ENCODE peak calls at places on chromosomes 16 and 17, in six cellular contexts. One of them, this sample, is unnamed.

GRCh38 chr17:4005296-4006164 is 41.3 kb upstream of the ATP2A3 start:
- DNase-seq in fibroblast of lung: no peak
- DNase-seq in stimulated activated CD4-positive, alpha-beta T cell treated with anti-CD3 and anti-CD28 coated beads, Interleukin-1b, Interleukin-23, amount 100 ng/mL, for 24 hours: no peak
- DNase-seq in left cardiac atrium: no peak
- DNase-seq in neural progenitor cell: no peak
- DNase-seq in effector CD4-positive, alpha-beta T cell: no peak
- DNase-seq in this sample: no peak

GRCh38 chr17:1762906-1763829 is 1.3 kb downstream of the SERPINF1 start:
- DNase-seq in fibroblast of lung: peak
- DNase-seq in stimulated activated CD4-positive, alpha-beta T cell treated with anti-CD3 and anti-CD28 coated beads, Interleukin-1b, Interleukin-23, amount 100 ng/mL, for 24 hours: no peak
- DNase-seq in left cardiac atrium: peak
- DNase-seq in neural progenitor cell: peak
- DNase-seq in effector CD4-positive, alpha-beta T cell: no peak
- DNase-seq in this sample: no peak

GRCh38 chr16:71423865-71424264 is 18.0 kb downstream of the TLE7 start:
- DNase-seq in fibroblast of lung: no peak
- DNase-seq in stimulated activated CD4-positive, alpha-beta T cell treated with anti-CD3 and anti-CD28 coated beads, Interleukin-1b, Interleukin-23, amount 100 ng/mL, for 24 hours: no peak
- DNase-seq in left cardiac atrium: no peak
- DNase-seq in neural progenitor cell: no peak
- DNase-seq in effector CD4-positive, alpha-beta T cell: no peak
- DNase-seq in this sample: no peak

GRCh38 chr17:21098934-21099687 is 27.7 kb upstream of the DHRS7B start:
- DNase-seq in fibroblast of lung: peak
- DNase-seq in stimulated activated CD4-positive, alpha-beta T cell treated with anti-CD3 and anti-CD28 coated beads, Interleukin-1b, Interleukin-23, amount 100 ng/mL, for 24 hours: peak
- DNase-seq in left cardiac atrium: peak
- DNase-seq in neural progenitor cell: peak
- DNase-seq in effector CD4-positive, alpha-beta T cell: peak
- DNase-seq in this sample: peak

GRCh38 chr17:47188266-47188665 is 829 bp downstream of the CDC27 start:
- DNase-seq in fibroblast of lung: peak
- DNase-seq in stimulated activated CD4-positive, alpha-beta T cell treated with anti-CD3 and anti-CD28 coated beads, Interleukin-1b, Interleukin-23, amount 100 ng/mL, for 24 hours: no peak
- DNase-seq in left cardiac atrium: no peak
- DNase-seq in neural progenitor cell: no peak
- DNase-seq in effector CD4-positive, alpha-beta T cell: no peak
- DNase-seq in this sample: no peak

GRCh38 chr17:59361916-59362810 is 30.7 kb downstream of the YPEL2 start:
- DNase-seq in fibroblast of lung: peak
- DNase-seq in stimulated activated CD4-positive, alpha-beta T cell treated with anti-CD3 and anti-CD28 coated beads, Interleukin-1b, Interleukin-23, amount 100 ng/mL, for 24 hours: no peak
- DNase-seq in left cardiac atrium: no peak
- DNase-seq in neural progenitor cell: no peak
- DNase-seq in effector CD4-positive, alpha-beta T cell: peak
- DNase-seq in this sample: no peak

GRCh38 chr16:48965391-48965790 is 316.2 kb downstream of the CBLN1 start:
- DNase-seq in fibroblast of lung: peak
- DNase-seq in stimulated activated CD4-positive, alpha-beta T cell treated with anti-CD3 and anti-CD28 coated beads, Interleukin-1b, Interleukin-23, amount 100 ng/mL, for 24 hours: no peak
- DNase-seq in left cardiac atrium: no peak
- DNase-seq in neural progenitor cell: no peak
- DNase-seq in effector CD4-positive, alpha-beta T cell: no peak
- DNase-seq in this sample: no peak

GRCh38 chr16:89422905-89423630 is 67.3 kb downstream of the ANKRD11 start:
- DNase-seq in fibroblast of lung: peak
- DNase-seq in stimulated activated CD4-positive, alpha-beta T cell treated with anti-CD3 and anti-CD28 coated beads, Interleukin-1b, Interleukin-23, amount 100 ng/mL, for 24 hours: peak
- DNase-seq in left cardiac atrium: peak
- DNase-seq in neural progenitor cell: no peak
- DNase-seq in effector CD4-positive, alpha-beta T cell: no peak
- DNase-seq in this sample: peak

GRCh38 chr17:79073016-79073705 is 1.5 kb upstream of the ENGASE start:
- DNase-seq in fibroblast of lung: no peak
- DNase-seq in stimulated activated CD4-positive, alpha-beta T cell treated with anti-CD3 and anti-CD28 coated beads, Interleukin-1b, Interleukin-23, amount 100 ng/mL, for 24 hours: no peak
- DNase-seq in left cardiac atrium: no peak
- DNase-seq in neural progenitor cell: no peak
- DNase-seq in effector CD4-positive, alpha-beta T cell: no peak
- DNase-seq in this sample: no peak

GRCh38 chr16:79351927-79352326 is 248.6 kb downstream of the MAF start:
- DNase-seq in fibroblast of lung: no peak
- DNase-seq in stimulated activated CD4-positive, alpha-beta T cell treated with anti-CD3 and anti-CD28 coated beads, Interleukin-1b, Interleukin-23, amount 100 ng/mL, for 24 hours: no peak
- DNase-seq in left cardiac atrium: no peak
- DNase-seq in neural progenitor cell: no peak
- DNase-seq in effector CD4-positive, alpha-beta T cell: no peak
- DNase-seq in this sample: no peak

GRCh38 chr16:50531901-50532300 is 16.3 kb upstream of the NKD1 start:
- DNase-seq in fibroblast of lung: no peak
- DNase-seq in stimulated activated CD4-positive, alpha-beta T cell treated with anti-CD3 and anti-CD28 coated beads, Interleukin-1b, Interleukin-23, amount 100 ng/mL, for 24 hours: no peak
- DNase-seq in left cardiac atrium: no peak
- DNase-seq in neural progenitor cell: no peak
- DNase-seq in effector CD4-positive, alpha-beta T cell: no peak
- DNase-seq in this sample: no peak

GRCh38 chr16:59385953-59386352 is 651.8 kb upstream of the GOT2 start:
- DNase-seq in fibroblast of lung: peak
- DNase-seq in stimulated activated CD4-positive, alpha-beta T cell treated with anti-CD3 and anti-CD28 coated beads, Interleukin-1b, Interleukin-23, amount 100 ng/mL, for 24 hours: no peak
- DNase-seq in left cardiac atrium: no peak
- DNase-seq in neural progenitor cell: no peak
- DNase-seq in effector CD4-positive, alpha-beta T cell: no peak
- DNase-seq in this sample: no peak

GRCh38 chr17:3845361-3845753 is 689 bp downstream of the NCBP3 start:
- DNase-seq in fibroblast of lung: peak
- DNase-seq in stimulated activated CD4-positive, alpha-beta T cell treated with anti-CD3 and anti-CD28 coated beads, Interleukin-1b, Interleukin-23, amount 100 ng/mL, for 24 hours: peak
- DNase-seq in left cardiac atrium: no peak
- DNase-seq in neural progenitor cell: no peak
- DNase-seq in effector CD4-positive, alpha-beta T cell: no peak
- DNase-seq in this sample: peak

GRCh38 chr16:51017969-51018368 is 133.1 kb downstream of the SALL1 start:
- DNase-seq in fibroblast of lung: no peak
- DNase-seq in stimulated activated CD4-positive, alpha-beta T cell treated with anti-CD3 and anti-CD28 coated beads, Interleukin-1b, Interleukin-23, amount 100 ng/mL, for 24 hours: no peak
- DNase-seq in left cardiac atrium: no peak
- DNase-seq in neural progenitor cell: no peak
- DNase-seq in effector CD4-positive, alpha-beta T cell: no peak
- DNase-seq in this sample: no peak

GRCh38 chr17:65783845-65784334 is 222.4 kb upstream of the AXIN2 start:
- DNase-seq in fibroblast of lung: peak
- DNase-seq in stimulated activated CD4-positive, alpha-beta T cell treated with anti-CD3 and anti-CD28 coated beads, Interleukin-1b, Interleukin-23, amount 100 ng/mL, for 24 hours: no peak
- DNase-seq in left cardiac atrium: no peak
- DNase-seq in neural progenitor cell: no peak
- DNase-seq in effector CD4-positive, alpha-beta T cell: no peak
- DNase-seq in this sample: no peak

GRCh38 chr17:80969030-80969673 is 22.5 kb upstream of the CHMP6 start:
- DNase-seq in fibroblast of lung: no peak
- DNase-seq in stimulated activated CD4-positive, alpha-beta T cell treated with anti-CD3 and anti-CD28 coated beads, Interleukin-1b, Interleukin-23, amount 100 ng/mL, for 24 hours: no peak
- DNase-seq in left cardiac atrium: no peak
- DNase-seq in neural progenitor cell: no peak
- DNase-seq in effector CD4-positive, alpha-beta T cell: no peak
- DNase-seq in this sample: no peak

GRCh38 chr17:46977348-46977747 is 1.7 kb downstream of the RPRML start:
- DNase-seq in fibroblast of lung: peak
- DNase-seq in stimulated activated CD4-positive, alpha-beta T cell treated with anti-CD3 and anti-CD28 coated beads, Interleukin-1b, Interleukin-23, amount 100 ng/mL, for 24 hours: no peak
- DNase-seq in left cardiac atrium: no peak
- DNase-seq in neural progenitor cell: peak
- DNase-seq in effector CD4-positive, alpha-beta T cell: no peak
- DNase-seq in this sample: no peak

GRCh38 chr17:78176548-78177025 is 8.2 kb downstream of the SYNGR2 start:
- DNase-seq in fibroblast of lung: peak
- DNase-seq in stimulated activated CD4-positive, alpha-beta T cell treated with anti-CD3 and anti-CD28 coated beads, Interleukin-1b, Interleukin-23, amount 100 ng/mL, for 24 hours: peak
- DNase-seq in left cardiac atrium: peak
- DNase-seq in neural progenitor cell: peak
- DNase-seq in effector CD4-positive, alpha-beta T cell: peak
- DNase-seq in this sample: no peak

GRCh38 chr17:9204623-9205329 is 183.5 kb downstream of the NTN1 start:
- DNase-seq in fibroblast of lung: no peak
- DNase-seq in stimulated activated CD4-positive, alpha-beta T cell treated with anti-CD3 and anti-CD28 coated beads, Interleukin-1b, Interleukin-23, amount 100 ng/mL, for 24 hours: no peak
- DNase-seq in left cardiac atrium: no peak
- DNase-seq in neural progenitor cell: no peak
- DNase-seq in effector CD4-positive, alpha-beta T cell: no peak
- DNase-seq in this sample: no peak

GRCh38 chr17:4509402-4509801 is 10.7 kb downstream of the SPNS2 start:
- DNase-seq in fibroblast of lung: no peak
- DNase-seq in stimulated activated CD4-positive, alpha-beta T cell treated with anti-CD3 and anti-CD28 coated beads, Interleukin-1b, Interleukin-23, amount 100 ng/mL, for 24 hours: no peak
- DNase-seq in left cardiac atrium: peak
- DNase-seq in neural progenitor cell: no peak
- DNase-seq in effector CD4-positive, alpha-beta T cell: no peak
- DNase-seq in this sample: no peak

GRCh38 chr16:21156767-21157467 is 1.6 kb upstream of the LDAF1 start:
- DNase-seq in fibroblast of lung: peak
- DNase-seq in stimulated activated CD4-positive, alpha-beta T cell treated with anti-CD3 and anti-CD28 coated beads, Interleukin-1b, Interleukin-23, amount 100 ng/mL, for 24 hours: no peak
- DNase-seq in left cardiac atrium: peak
- DNase-seq in neural progenitor cell: peak
- DNase-seq in effector CD4-positive, alpha-beta T cell: no peak
- DNase-seq in this sample: peak

GRCh38 chr16:4021070-4021779 is 95.0 kb downstream of the ADCY9 start:
- DNase-seq in fibroblast of lung: no peak
- DNase-seq in stimulated activated CD4-positive, alpha-beta T cell treated with anti-CD3 and anti-CD28 coated beads, Interleukin-1b, Interleukin-23, amount 100 ng/mL, for 24 hours: no peak
- DNase-seq in left cardiac atrium: no peak
- DNase-seq in neural progenitor cell: no peak
- DNase-seq in effector CD4-positive, alpha-beta T cell: no peak
- DNase-seq in this sample: no peak

GRCh38 chr16:595942-596735 is 6.3 kb downstream of the RAB40C start:
- DNase-seq in fibroblast of lung: no peak
- DNase-seq in stimulated activated CD4-positive, alpha-beta T cell treated with anti-CD3 and anti-CD28 coated beads, Interleukin-1b, Interleukin-23, amount 100 ng/mL, for 24 hours: no peak
- DNase-seq in left cardiac atrium: no peak
- DNase-seq in neural progenitor cell: no peak
- DNase-seq in effector CD4-positive, alpha-beta T cell: no peak
- DNase-seq in this sample: no peak

GRCh38 chr17:29151567-29151966 is 28.6 kb downstream of the MYO18A start:
- DNase-seq in fibroblast of lung: no peak
- DNase-seq in stimulated activated CD4-positive, alpha-beta T cell treated with anti-CD3 and anti-CD28 coated beads, Interleukin-1b, Interleukin-23, amount 100 ng/mL, for 24 hours: no peak
- DNase-seq in left cardiac atrium: no peak
- DNase-seq in neural progenitor cell: peak
- DNase-seq in effector CD4-positive, alpha-beta T cell: no peak
- DNase-seq in this sample: no peak

GRCh38 chr17:7845359-7846062 is 9.4 kb upstream of the TMEM88 start:
- DNase-seq in fibroblast of lung: no peak
- DNase-seq in stimulated activated CD4-positive, alpha-beta T cell treated with anti-CD3 and anti-CD28 coated beads, Interleukin-1b, Interleukin-23, amount 100 ng/mL, for 24 hours: no peak
- DNase-seq in left cardiac atrium: peak
- DNase-seq in neural progenitor cell: no peak
- DNase-seq in effector CD4-positive, alpha-beta T cell: no peak
- DNase-seq in this sample: no peak

GRCh38 chr17:57782051-57782490 is 37.0 kb upstream of the CCDC182 start:
- DNase-seq in fibroblast of lung: no peak
- DNase-seq in stimulated activated CD4-positive, alpha-beta T cell treated with anti-CD3 and anti-CD28 coated beads, Interleukin-1b, Interleukin-23, amount 100 ng/mL, for 24 hours: no peak
- DNase-seq in left cardiac atrium: no peak
- DNase-seq in neural progenitor cell: peak
- DNase-seq in effector CD4-positive, alpha-beta T cell: no peak
- DNase-seq in this sample: no peak

GRCh38 chr17:69596141-69596540 is 181.6 kb downstream of the MAP2K6 start:
- DNase-seq in fibroblast of lung: no peak
- DNase-seq in stimulated activated CD4-positive, alpha-beta T cell treated with anti-CD3 and anti-CD28 coated beads, Interleukin-1b, Interleukin-23, amount 100 ng/mL, for 24 hours: no peak
- DNase-seq in left cardiac atrium: no peak
- DNase-seq in neural progenitor cell: no peak
- DNase-seq in effector CD4-positive, alpha-beta T cell: no peak
- DNase-seq in this sample: no peak

GRCh38 chr17:40981115-40981514 is 3.0 kb downstream of the KRT40 start:
- DNase-seq in fibroblast of lung: no peak
- DNase-seq in stimulated activated CD4-positive, alpha-beta T cell treated with anti-CD3 and anti-CD28 coated beads, Interleukin-1b, Interleukin-23, amount 100 ng/mL, for 24 hours: no peak
- DNase-seq in left cardiac atrium: no peak
- DNase-seq in neural progenitor cell: no peak
- DNase-seq in effector CD4-positive, alpha-beta T cell: no peak
- DNase-seq in this sample: no peak

GRCh38 chr17:11446316-11446715 is 152.0 kb upstream of the DNAH9 start:
- DNase-seq in fibroblast of lung: no peak
- DNase-seq in stimulated activated CD4-positive, alpha-beta T cell treated with anti-CD3 and anti-CD28 coated beads, Interleukin-1b, Interleukin-23, amount 100 ng/mL, for 24 hours: no peak
- DNase-seq in left cardiac atrium: no peak
- DNase-seq in neural progenitor cell: no peak
- DNase-seq in effector CD4-positive, alpha-beta T cell: no peak
- DNase-seq in this sample: no peak

GRCh38 chr17:65593092-65593869 is 31.8 kb upstream of the AXIN2 start:
- DNase-seq in fibroblast of lung: no peak
- DNase-seq in stimulated activated CD4-positive, alpha-beta T cell treated with anti-CD3 and anti-CD28 coated beads, Interleukin-1b, Interleukin-23, amount 100 ng/mL, for 24 hours: no peak
- DNase-seq in left cardiac atrium: no peak
- DNase-seq in neural progenitor cell: no peak
- DNase-seq in effector CD4-positive, alpha-beta T cell: no peak
- DNase-seq in this sample: no peak

GRCh38 chr16:70750893-70751467 is 50.0 kb downstream of the VAC14 start:
- DNase-seq in fibroblast of lung: peak
- DNase-seq in stimulated activated CD4-positive, alpha-beta T cell treated with anti-CD3 and anti-CD28 coated beads, Interleukin-1b, Interleukin-23, amount 100 ng/mL, for 24 hours: no peak
- DNase-seq in left cardiac atrium: peak
- DNase-seq in neural progenitor cell: no peak
- DNase-seq in effector CD4-positive, alpha-beta T cell: no peak
- DNase-seq in this sample: no peak

GRCh38 chr17:1769826-1770477 is 8.1 kb downstream of the SERPINF1 start:
- DNase-seq in fibroblast of lung: no peak
- DNase-seq in stimulated activated CD4-positive, alpha-beta T cell treated with anti-CD3 and anti-CD28 coated beads, Interleukin-1b, Interleukin-23, amount 100 ng/mL, for 24 hours: no peak
- DNase-seq in left cardiac atrium: no peak
- DNase-seq in neural progenitor cell: no peak
- DNase-seq in effector CD4-positive, alpha-beta T cell: no peak
- DNase-seq in this sample: no peak

GRCh38 chr16:9681556-9681955 is 500.7 kb downstream of the GRIN2A start:
- DNase-seq in fibroblast of lung: no peak
- DNase-seq in stimulated activated CD4-positive, alpha-beta T cell treated with anti-CD3 and anti-CD28 coated beads, Interleukin-1b, Interleukin-23, amount 100 ng/mL, for 24 hours: no peak
- DNase-seq in left cardiac atrium: no peak
- DNase-seq in neural progenitor cell: peak
- DNase-seq in effector CD4-positive, alpha-beta T cell: no peak
- DNase-seq in this sample: no peak